ENCODE peak calls at places on chromosomes 12 and 14, in five cellular contexts. One of them, this sample, is unnamed. For H3K36me3, the result is how much of the 10 kb centered on the place peaks cover.

GRCh38 chr12:104290855-104291254 is 12.7 kb upstream of the EID3 start:
- DNase-seq in PC-3: peak
- DNase-seq in fibroblast of lung: no peak
- DNase-seq in IMR-90: no peak
- DNase-seq in WERI-Rb-1: no peak
- DNase-seq in this sample: no peak

GRCh38 chr14:59630281-59630963 is 53.8 kb upstream of the CCDC175 start:
- DNase-seq in PC-3: no peak
- DNase-seq in fibroblast of lung: no peak
- DNase-seq in IMR-90: no peak
- DNase-seq in WERI-Rb-1: peak
- DNase-seq in this sample: no peak

GRCh38 chr14:89121961-89122675 is 294.9 kb downstream of the FOXN3 start:
- DNase-seq in PC-3: no peak
- DNase-seq in fibroblast of lung: no peak
- DNase-seq in IMR-90: no peak
- DNase-seq in WERI-Rb-1: no peak
- DNase-seq in this sample: no peak

GRCh38 chr12:22971247-22971646 is 346.3 kb downstream of the ETNK1 start:
- DNase-seq in PC-3: no peak
- DNase-seq in fibroblast of lung: no peak
- DNase-seq in IMR-90: no peak
- DNase-seq in WERI-Rb-1: no peak
- DNase-seq in this sample: no peak

GRCh38 chr14:94795372-94795771 is 25.5 kb upstream of the GSC start:
- DNase-seq in PC-3: peak
- DNase-seq in fibroblast of lung: no peak
- DNase-seq in IMR-90: no peak
- DNase-seq in WERI-Rb-1: no peak
- DNase-seq in this sample: no peak

GRCh38 chr12:120536064-120536791 is 2.1 kb downstream of the RNF10 start:
- DNase-seq in PC-3: peak
- DNase-seq in fibroblast of lung: no peak
- DNase-seq in IMR-90: no peak
- DNase-seq in WERI-Rb-1: no peak
- DNase-seq in this sample: peak

GRCh38 chr12:89783321-89784060 is 74.9 kb upstream of the ATP2B1 start:
- DNase-seq in PC-3: peak
- DNase-seq in fibroblast of lung: peak
- DNase-seq in IMR-90: peak
- DNase-seq in WERI-Rb-1: peak
- DNase-seq in this sample: no peak

GRCh38 chr12:57740656-57741412 is 2.3 kb upstream of the AGAP2 start:
- DNase-seq in PC-3: no peak
- DNase-seq in fibroblast of lung: no peak
- DNase-seq in IMR-90: no peak
- DNase-seq in WERI-Rb-1: no peak
- DNase-seq in this sample: peak

GRCh38 chr12:31715283-31715825 is 13.5 kb downstream of the AMN1 start:
- DNase-seq in PC-3: no peak
- DNase-seq in fibroblast of lung: peak
- DNase-seq in IMR-90: peak
- DNase-seq in WERI-Rb-1: no peak
- DNase-seq in this sample: no peak

GRCh38 chr12:2286461-2287131 is 233.8 kb downstream of the CACNA1C start:
- DNase-seq in PC-3: no peak
- DNase-seq in fibroblast of lung: no peak
- DNase-seq in IMR-90: no peak
- DNase-seq in WERI-Rb-1: no peak
- DNase-seq in this sample: no peak

GRCh38 chr12:116284401-116284800 is 6.9 kb upstream of the MED13L start:
- DNase-seq in PC-3: no peak
- DNase-seq in fibroblast of lung: peak
- DNase-seq in IMR-90: no peak
- DNase-seq in WERI-Rb-1: no peak
- DNase-seq in this sample: no peak

GRCh38 chr12:114835031-114835430 is 151.1 kb upstream of the TBX3 start:
- DNase-seq in PC-3: peak
- DNase-seq in fibroblast of lung: peak
- DNase-seq in IMR-90: peak
- DNase-seq in WERI-Rb-1: no peak
- DNase-seq in this sample: no peak

GRCh38 chr12:122449317-122449716 is 26.8 kb upstream of the CLIP1 start:
- DNase-seq in PC-3: peak
- DNase-seq in fibroblast of lung: peak
- DNase-seq in IMR-90: peak
- DNase-seq in WERI-Rb-1: no peak
- DNase-seq in this sample: no peak

GRCh38 chr12:75623631-75624118 is 112.3 kb upstream of the KRR1 start:
- DNase-seq in PC-3: peak
- DNase-seq in fibroblast of lung: peak
- DNase-seq in IMR-90: peak
- DNase-seq in WERI-Rb-1: no peak
- DNase-seq in this sample: no peak

GRCh38 chr12:95424271-95424994 is 49.5 kb upstream of the METAP2 start:
- DNase-seq in PC-3: no peak
- DNase-seq in fibroblast of lung: no peak
- DNase-seq in IMR-90: no peak
- DNase-seq in WERI-Rb-1: no peak
- DNase-seq in this sample: no peak

GRCh38 chr14:74891870-74892269 is 10.2 kb downstream of the DLST start:
- DNase-seq in PC-3: no peak
- DNase-seq in fibroblast of lung: no peak
- DNase-seq in IMR-90: peak
- DNase-seq in WERI-Rb-1: no peak
- DNase-seq in this sample: no peak

GRCh38 chr12:84508325-84508861 is 404.2 kb downstream of the SLC6A15 start:
- DNase-seq in PC-3: peak
- DNase-seq in fibroblast of lung: peak
- DNase-seq in IMR-90: peak
- DNase-seq in WERI-Rb-1: no peak
- DNase-seq in this sample: no peak

GRCh38 chr12:89060133-89060532 is 292.2 kb downstream of the DUSP6 start:
- DNase-seq in PC-3: no peak
- DNase-seq in fibroblast of lung: no peak
- DNase-seq in IMR-90: peak
- DNase-seq in WERI-Rb-1: no peak
- DNase-seq in this sample: no peak

GRCh38 chr14:61338457-61338856 is 17.1 kb downstream of the PRKCH start:
- DNase-seq in PC-3: no peak
- DNase-seq in fibroblast of lung: no peak
- DNase-seq in IMR-90: no peak
- DNase-seq in WERI-Rb-1: no peak
- DNase-seq in this sample: no peak
- TF ChIP-seq CTCF in PC-3: no peak
- TF ChIP-seq CTCF in fibroblast of lung: no peak
- TF ChIP-seq CTCF in IMR-90: no peak
- TF ChIP-seq CTCF in WERI-Rb-1: no peak
- TF ChIP-seq CTCF in this sample: no peak

GRCh38 chr14:105211758-105212089 is 30.6 kb upstream of the NUDT14 start:
- DNase-seq in PC-3: no peak
- DNase-seq in fibroblast of lung: no peak
- DNase-seq in IMR-90: no peak
- DNase-seq in WERI-Rb-1: no peak
- DNase-seq in this sample: no peak

GRCh38 chr14:105209091-105209490 is 28.0 kb upstream of the NUDT14 start:
- DNase-seq in PC-3: no peak
- DNase-seq in fibroblast of lung: no peak
- DNase-seq in IMR-90: no peak
- DNase-seq in WERI-Rb-1: no peak
- DNase-seq in this sample: no peak

GRCh38 chr14:105209646-105210045 is 28.5 kb upstream of the NUDT14 start:
- DNase-seq in PC-3: no peak
- DNase-seq in fibroblast of lung: no peak
- DNase-seq in IMR-90: no peak
- DNase-seq in WERI-Rb-1: no peak
- DNase-seq in this sample: no peak

GRCh38 chr14:105211086-105211757 is 30.1 kb upstream of the NUDT14 start:
- DNase-seq in PC-3: no peak
- DNase-seq in fibroblast of lung: no peak
- DNase-seq in IMR-90: no peak
- DNase-seq in WERI-Rb-1: no peak
- DNase-seq in this sample: no peak

GRCh38 chr14:105210266-105211025 is 29.3 kb upstream of the NUDT14 start:
- DNase-seq in PC-3: no peak
- DNase-seq in fibroblast of lung: no peak
- DNase-seq in IMR-90: no peak
- DNase-seq in WERI-Rb-1: no peak
- DNase-seq in this sample: no peak
- H3K36me3 ChIP-seq in PC-3: under half
- H3K36me3 ChIP-seq in fibroblast of lung: under half
- H3K36me3 ChIP-seq in IMR-90: under half
- H3K36me3 ChIP-seq in WERI-Rb-1: under half
- H3K36me3 ChIP-seq in this sample: under half

GRCh38 chr12:124168016-124168415 is 126.9 kb upstream of the RFLNA start:
- DNase-seq in PC-3: no peak
- DNase-seq in fibroblast of lung: no peak
- DNase-seq in IMR-90: no peak
- DNase-seq in WERI-Rb-1: no peak
- DNase-seq in this sample: no peak
- TF ChIP-seq CTCF in PC-3: no peak
- TF ChIP-seq CTCF in fibroblast of lung: no peak
- TF ChIP-seq CTCF in IMR-90: no peak
- TF ChIP-seq CTCF in WERI-Rb-1: no peak
- TF ChIP-seq CTCF in this sample: no peak

GRCh38 chr14:67112344-67112743 is 76.9 kb upstream of the GARIN2 start:
- DNase-seq in PC-3: no peak
- DNase-seq in fibroblast of lung: no peak
- DNase-seq in IMR-90: no peak
- DNase-seq in WERI-Rb-1: no peak
- DNase-seq in this sample: no peak

GRCh38 chr14:67111031-67111430 is 78.2 kb upstream of the GARIN2 start:
- DNase-seq in PC-3: no peak
- DNase-seq in fibroblast of lung: no peak
- DNase-seq in IMR-90: no peak
- DNase-seq in WERI-Rb-1: no peak
- DNase-seq in this sample: no peak

GRCh38 chr14:67108230-67108629 is 81.0 kb upstream of the GARIN2 start:
- DNase-seq in PC-3: no peak
- DNase-seq in fibroblast of lung: no peak
- DNase-seq in IMR-90: no peak
- DNase-seq in WERI-Rb-1: no peak
- DNase-seq in this sample: no peak
- H3K36me3 ChIP-seq in PC-3: under half
- H3K36me3 ChIP-seq in fibroblast of lung: under half
- H3K36me3 ChIP-seq in IMR-90: under half
- H3K36me3 ChIP-seq in WERI-Rb-1: under half
- H3K36me3 ChIP-seq in this sample: under half

This sample was measured in CD8-positive, alpha-beta T cell.